ENCODE peak calls at places on chromosomes 4 and X, in four cellular contexts. G is SK-N-SH, Y is K562, W is HCT116. O is an unnamed sample.

GRCh38 chrX:39508300-39508692 is 589.5 kb downstream of the BCOR start:
- DNase-seq in G (no peak), Y (no peak), W (no peak), O (no peak)

GRCh38 chr4:108352664-108353308 is 184.1 kb upstream of the LEF1 start:
- DNase-seq in G (no peak), Y (no peak), W (no peak), O (no peak)

GRCh38 chrX:16484338-16484737 is 165.6 kb upstream of the S100G start:
- DNase-seq in G (no peak), Y (no peak), W (peak; percentile 56), O (no peak)

GRCh38 chr4:164807611-164808010 is 53.7 kb downstream of the SMIM31 start:
- DNase-seq in G (no peak), Y (no peak), W (no peak), O (peak; percentile 74)

GRCh38 chr4:13765535-13765934 is 138.0 kb upstream of the BOD1L1 start:
- DNase-seq in G (no peak), Y (no peak), W (no peak), O (no peak)

GRCh38 chrX:71493111-71493613 is 39.7 kb upstream of the OGT start:
- DNase-seq in G (no peak), Y (no peak), W (no peak), O (peak; percentile 6)

GRCh38 chr4:88779431-88779830 is 81.8 kb upstream of the NAP1L5 start:
- DNase-seq in G (no peak), Y (no peak), W (no peak), O (no peak)

GRCh38 chr4:10783351-10783750 is 98.8 kb upstream of the CLNK start:
- DNase-seq in G (no peak), Y (no peak), W (no peak), O (no peak)

GRCh38 chr4:73070072-73070385 is 513 bp upstream of the COX18 start:
- DNase-seq in G (no peak), Y (no peak), W (no peak), O (no peak)

GRCh38 chr4:139453371-139454110 is 380 bp upstream of the RAB33B start:
- DNase-seq in G (peak; percentile 95), Y (peak; percentile 91), W (peak; percentile 94), O (peak; percentile 94)
- TF ChIP-seq CTCF in G (peak; percentile 36), Y (no peak), W (peak; percentile 7), O (peak; percentile 58)

GRCh38 chr4:129545599-129546278 is 449.8 kb downstream of the C4orf33 start:
- DNase-seq in G (no peak), Y (no peak), W (no peak), O (peak; percentile 3)
- TF ChIP-seq ELF1 in G (no peak), Y (no peak), W (no peak), O (no peak)

DNA sequence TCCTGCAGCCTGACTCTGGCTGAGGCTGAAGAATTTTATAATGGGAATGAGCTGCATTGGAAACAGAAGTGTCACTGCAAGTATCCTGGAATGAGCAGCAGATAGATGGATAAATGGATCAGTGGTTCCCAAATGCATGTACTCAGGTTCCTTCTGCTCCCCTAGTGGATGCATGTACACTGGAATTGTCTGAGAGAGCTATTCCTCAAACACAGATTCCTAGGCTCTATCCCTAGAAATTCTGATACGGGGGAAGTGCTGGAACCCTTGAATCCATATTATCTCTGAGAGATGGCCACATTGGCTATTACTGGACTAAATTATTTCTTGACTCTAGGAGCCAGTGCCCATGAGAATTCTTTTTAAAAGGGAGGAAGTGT is 64.8 kb downstream of the TMEM131L start:
- DNase-seq in G (peak; percentile 31), Y (no peak), W (no peak), O (no peak)
- TF ChIP-seq CTCF in G (peak; percentile 26), Y (no peak), W (peak; percentile 37), O (no peak)

GRCh38 chrX:138748480-138748879 is 37.0 kb upstream of the FGF13 start:
- DNase-seq in G (no peak), Y (peak; percentile 9), W (no peak), O (no peak)
- TF ChIP-seq ELF1 in G (no peak), Y (no peak), W (no peak), O (no peak)

DNA sequence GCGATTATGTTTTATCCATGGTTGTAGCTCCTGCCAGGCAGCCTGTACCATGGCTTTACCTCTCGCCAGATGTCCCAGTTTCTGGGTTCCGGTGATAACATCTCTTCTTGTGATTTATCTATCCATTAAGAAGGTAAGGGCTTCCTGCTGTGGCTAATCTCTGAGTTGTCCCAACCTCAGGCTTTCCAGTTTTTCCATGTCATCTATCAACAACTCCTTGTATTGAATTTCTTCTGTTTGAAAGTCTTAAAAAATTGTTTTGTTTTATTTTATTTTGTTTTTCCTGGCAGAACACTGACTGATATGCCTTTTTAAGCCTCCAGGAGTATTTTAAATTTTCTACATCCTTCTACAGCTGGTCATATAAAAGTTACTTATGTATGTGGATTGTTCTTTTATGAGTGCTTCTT is 241.9 kb downstream of the ANTXR2 start:
- DNase-seq in G (peak; percentile 37), Y (no peak), W (no peak), O (no peak)
- TF ChIP-seq CTCF in G (no peak), Y (no peak), W (no peak), O (no peak)

GRCh38 chr4:8771666-8772065 is 100.0 kb downstream of the HMX1 start:
- DNase-seq in G (no peak), Y (no peak), W (no peak), O (no peak)
- TF ChIP-seq ELF1 in G (no peak), Y (no peak), W (no peak), O (no peak)

GRCh38 chr4:36277533-36277932 is 3.9 kb upstream of the DTHD1 start:
- DNase-seq in G (no peak), Y (no peak), W (no peak), O (no peak)
- TF ChIP-seq CTCF in G (no peak), Y (no peak), W (no peak), O (no peak)

O was measured in HepG2.